ENCODE peak calls at places on chromosomes 16 and 17, in six cellular contexts. W, U, F, X, V and O are unnamed samples.

GRCh38 chr17:72618018-72618509 is 474.4 kb downstream of the SLC39A11 start:
- DNase-seq in X (peak), V (no peak), F (no peak), W (peak), U (peak), O (no peak)

GRCh38 chr17:71361691-71362450 is 758.9 kb upstream of the SOX9 start:
- DNase-seq in W (peak), X (no peak), U (no peak), V (peak), F (no peak), O (no peak)

GRCh38 chr17:41420134-41420533 is 4.3 kb downstream of the KRT37 start:
- DNase-seq in W (no peak), F (no peak), V (peak), X (no peak), U (no peak), O (no peak)

GRCh38 chr17:40225151-40225550 is 6.0 kb downstream of the WIPF2 start:
- DNase-seq in X (no peak), F (no peak), V (no peak), U (no peak), W (no peak), O (no peak)

GRCh38 chr16:23207485-23207884 is 24.9 kb downstream of the SCNN1G start:
- DNase-seq in V (no peak), W (no peak), F (no peak), X (no peak), U (peak), O (no peak)

GRCh38 chr17:13393841-13394710 is 207.7 kb downstream of the HS3ST3A1 start:
- DNase-seq in X (no peak), V (peak), F (no peak), U (no peak), W (peak), O (no peak)

GRCh38 chr17:72683506-72684404 is 408.7 kb downstream of the SLC39A11 start:
- DNase-seq in X (peak), F (no peak), U (no peak), W (peak), V (peak), O (no peak)

GRCh38 chr16:81748476-81749198 is 30.5 kb upstream of the PLCG2 start:
- DNase-seq in X (no peak), U (no peak), V (no peak), F (no peak), W (no peak), O (no peak)

GRCh38 chr17:45149669-45150603 is 1.7 kb downstream of the HEXIM1 start:
- DNase-seq in U (no peak), X (peak), F (no peak), V (peak), W (peak), O (no peak)

GRCh38 chr16:287298-287811 is 4.4 kb downstream of the PDIA2 start:
- DNase-seq in X (peak), U (no peak), F (no peak), W (no peak), V (no peak), O (no peak)

GRCh38 chr16:89233678-89234490 is 16.4 kb downstream of the ZNF778 start:
- DNase-seq in U (no peak), V (no peak), W (no peak), F (no peak), X (no peak), O (no peak)

GRCh38 chr16:86118467-86119307 is 219.7 kb downstream of the IRF8 start:
- DNase-seq in U (no peak), F (no peak), W (no peak), X (no peak), V (no peak), O (no peak)

GRCh38 chr17:74768069-74768762 is 7.9 kb downstream of the NAT9 start:
- DNase-seq in F (no peak), X (peak), V (peak), W (peak), U (no peak), O (no peak)

GRCh38 chr16:20111143-20111542 is 37.5 kb upstream of the GPR139 start:
- DNase-seq in X (no peak), U (no peak), F (no peak), V (no peak), W (no peak), O (no peak)

GRCh38 chr16:5222770-5223169 is 125.2 kb upstream of the EEF2KMT start:
- DNase-seq in X (no peak), U (no peak), F (no peak), W (no peak), V (no peak), O (no peak)

GRCh38 chr16:12675852-12676251 is 127.8 kb downstream of the CPPED1 start:
- DNase-seq in U (no peak), W (peak), V (peak), X (no peak), F (no peak), O (no peak)

GRCh38 chr16:81779540-81780320 is 639 bp downstream of the PLCG2 start:
- DNase-seq in F (no peak), X (peak), U (no peak), V (no peak), W (no peak), O (no peak)

GRCh38 chr16:46895399-46896313 is 11.5 kb downstream of the GPT2 start:
- DNase-seq in V (no peak), U (no peak), F (no peak), X (peak), W (no peak), O (no peak)

GRCh38 chr16:85369741-85370528 is 243.2 kb upstream of the GSE1 start:
- DNase-seq in V (peak), F (no peak), X (peak), U (no peak), W (no peak), O (peak)

GRCh38 chr16:305916-306315 is 23.0 kb downstream of the PDIA2 start:
- DNase-seq in X (no peak), W (no peak), V (no peak), F (no peak), U (no peak), O (no peak)

GRCh38 chr17:21005367-21005766 is 37.4 kb downstream of the USP22 start:
- DNase-seq in X (no peak), V (no peak), U (no peak), W (no peak), F (no peak), O (no peak)

GRCh38 chr17:66644311-66644710 is 190.6 kb upstream of the CACNG5 start:
- DNase-seq in V (no peak), W (no peak), X (no peak), U (no peak), F (no peak), O (no peak)

GRCh38 chr16:89562027-89562599 is 1.6 kb downstream of the RPL13 start:
- DNase-seq in V (no peak), W (no peak), X (peak), U (no peak), F (no peak), O (no peak)

GRCh38 chr16:86432691-86433090 is 77.6 kb upstream of the FOXF1 start:
- DNase-seq in X (peak), V (no peak), F (no peak), U (no peak), W (no peak), O (no peak)